ENCODE peak calls at places on chromosomes 13 and 19, in four cellular contexts. One of them, this sample, is unnamed.

GRCh38 chr19:10505583-10506229 is 2.5 kb upstream of the KEAP1 start:
- DNase-seq in HepG2: peak
- DNase-seq in GM12878: no peak
- DNase-seq in H1: no peak
- DNase-seq in this sample: no peak

GRCh38 chr19:37654118-37654517 is 1.1 kb downstream of the ZFP30 start:
- DNase-seq in HepG2: no peak
- DNase-seq in H1: no peak
- DNase-seq in GM12878: no peak
- DNase-seq in this sample: no peak

GRCh38 chr19:19203012-19203856 is at the start of gene NR2C2AP:
- DNase-seq in H1: no peak
- DNase-seq in HepG2: peak
- DNase-seq in GM12878: peak
- DNase-seq in this sample: peak

GRCh38 chr13:109862627-109863026 is 76.2 kb upstream of the IRS2 start:
- DNase-seq in H1: no peak
- DNase-seq in GM12878: no peak
- DNase-seq in HepG2: no peak
- DNase-seq in this sample: no peak

GRCh38 chr19:1455336-1456120 is 5.6 kb downstream of the APC2 start:
- DNase-seq in GM12878: no peak
- DNase-seq in HepG2: peak
- DNase-seq in H1: peak
- DNase-seq in this sample: peak

GRCh38 chr13:51793570-51794273 is 10.2 kb downstream of the DHRS12 start:
- DNase-seq in GM12878: peak
- DNase-seq in HepG2: no peak
- DNase-seq in H1: no peak
- DNase-seq in this sample: no peak

GRCh38 chr19:32558607-32559228 is 22.3 kb upstream of the PDCD5 start:
- DNase-seq in HepG2: no peak
- DNase-seq in H1: no peak
- DNase-seq in GM12878: no peak
- DNase-seq in this sample: no peak

GRCh38 chr13:36764957-36765356 is 54.1 kb upstream of the RFXAP start:
- DNase-seq in H1: no peak
- DNase-seq in GM12878: no peak
- DNase-seq in HepG2: no peak
- DNase-seq in this sample: no peak

GRCh38 chr13:36362251-36362650 is 16.1 kb upstream of the SPART start:
- DNase-seq in H1: no peak
- DNase-seq in GM12878: no peak
- DNase-seq in HepG2: no peak
- DNase-seq in this sample: no peak

GRCh38 chr13:95160112-95160906 is 140.9 kb downstream of the ABCC4 start:
- DNase-seq in GM12878: no peak
- DNase-seq in HepG2: peak
- DNase-seq in H1: no peak
- DNase-seq in this sample: no peak

GRCh38 chr19:23823952-23824389 is 65.3 kb upstream of the ZNF681 start:
- DNase-seq in GM12878: peak
- DNase-seq in H1: peak
- DNase-seq in HepG2: peak
- DNase-seq in this sample: no peak
- TF ChIP-seq TAF1 in GM12878: no peak
- TF ChIP-seq TAF1 in H1: no peak
- TF ChIP-seq TAF1 in HepG2: no peak
- TF ChIP-seq TAF1 in this sample: no peak

DNA sequence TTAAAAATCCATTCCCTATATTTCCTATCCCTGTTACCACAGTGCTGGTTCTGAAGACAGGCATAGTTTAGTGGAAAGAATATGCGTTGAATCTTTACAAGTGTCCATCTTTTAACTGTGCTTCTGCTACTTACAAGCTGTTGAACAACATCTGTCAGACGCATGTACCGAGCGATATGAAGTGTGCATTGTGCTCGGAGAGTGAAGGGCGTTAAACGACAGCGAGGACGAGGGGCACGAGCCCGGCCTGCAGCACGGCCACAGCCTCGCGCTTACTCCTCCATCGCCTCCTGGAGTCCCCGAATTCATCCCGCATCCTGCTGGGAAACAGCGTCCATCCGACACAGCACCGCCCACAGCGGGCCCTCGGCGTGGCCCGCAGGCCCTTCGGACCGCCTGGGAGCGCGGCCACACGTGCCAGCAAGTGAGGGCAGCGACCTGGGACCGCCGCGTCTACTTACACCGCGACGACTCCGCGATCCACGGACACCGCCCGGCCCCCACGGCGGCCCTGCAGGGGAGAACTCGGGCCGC is 512 bp downstream of the PCID2 start:
- DNase-seq in GM12878: no peak
- DNase-seq in HepG2: peak
- DNase-seq in H1: no peak
- DNase-seq in this sample: no peak
- TF ChIP-seq TAF1 in GM12878: no peak
- TF ChIP-seq TAF1 in HepG2: no peak
- TF ChIP-seq TAF1 in H1: no peak
- TF ChIP-seq TAF1 in this sample: no peak

DNA sequence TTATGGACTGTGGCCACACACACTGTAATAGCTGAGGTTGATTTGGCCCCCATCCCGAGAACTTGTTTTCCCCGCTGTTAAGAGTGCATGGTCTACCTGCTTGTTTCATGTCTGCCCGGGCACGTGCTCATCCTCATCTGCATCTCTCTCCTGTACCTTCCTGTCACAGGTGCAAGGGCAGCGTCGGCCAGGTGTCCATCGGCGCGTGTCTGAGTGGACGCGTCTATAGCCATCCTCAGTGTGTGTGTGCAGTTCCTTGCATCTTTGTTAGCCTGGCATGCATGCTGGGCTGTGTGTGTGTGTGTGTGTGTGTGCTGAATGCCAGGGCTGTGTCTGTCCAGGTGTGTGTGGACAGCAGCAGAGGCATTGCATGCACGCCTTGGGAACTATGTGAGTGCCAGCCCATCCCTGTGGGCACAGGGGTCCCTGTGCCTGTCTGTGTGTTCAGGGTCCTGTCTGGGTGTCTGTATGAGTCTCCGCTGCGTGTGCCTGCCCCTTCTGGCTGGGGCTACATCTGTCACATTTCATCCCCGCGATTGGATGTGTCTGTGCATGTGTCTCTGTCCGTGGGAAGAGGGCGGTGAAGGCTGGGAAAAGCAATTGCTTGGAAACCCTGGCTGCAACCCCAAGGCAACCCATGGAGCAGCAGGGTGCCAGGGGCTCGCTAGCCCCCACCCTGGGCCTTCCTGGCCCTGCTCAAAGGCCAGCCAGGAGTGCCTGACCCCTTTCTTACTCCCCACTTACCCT is 1.2 kb downstream of the MAG start:
- DNase-seq in HepG2: no peak
- DNase-seq in H1: no peak
- DNase-seq in GM12878: no peak
- DNase-seq in this sample: no peak
- TF ChIP-seq TAF1 in HepG2: no peak
- TF ChIP-seq TAF1 in H1: no peak
- TF ChIP-seq TAF1 in GM12878: no peak
- TF ChIP-seq TAF1 in this sample: no peak

GRCh38 chr19:16116067-16116466 is 4.4 kb downstream of the RAB8A start:
- DNase-seq in H1: no peak
- DNase-seq in HepG2: peak
- DNase-seq in GM12878: no peak
- DNase-seq in this sample: no peak

GRCh38 chr19:16121141-16121540 is 9.5 kb downstream of the RAB8A start:
- DNase-seq in HepG2: no peak
- DNase-seq in GM12878: no peak
- DNase-seq in H1: no peak
- DNase-seq in this sample: no peak

GRCh38 chr19:16118489-16119033 is 6.9 kb downstream of the RAB8A start:
- DNase-seq in HepG2: no peak
- DNase-seq in H1: no peak
- DNase-seq in GM12878: peak
- DNase-seq in this sample: peak

GRCh38 chr19:16115309-16116039 is 3.8 kb downstream of the RAB8A start:
- DNase-seq in GM12878: no peak
- DNase-seq in HepG2: no peak
- DNase-seq in H1: no peak
- DNase-seq in this sample: no peak

GRCh38 chr19:16117594-16118033 is 5.9 kb downstream of the RAB8A start:
- DNase-seq in GM12878: no peak
- DNase-seq in HepG2: no peak
- DNase-seq in H1: no peak
- DNase-seq in this sample: no peak
- TF ChIP-seq TAF1 in GM12878: no peak
- TF ChIP-seq TAF1 in HepG2: no peak
- TF ChIP-seq TAF1 in H1: no peak
- TF ChIP-seq TAF1 in this sample: no peak

GRCh38 chr19:31418692-31419430 is 69.6 kb upstream of the TSHZ3 start:
- DNase-seq in H1: peak
- DNase-seq in GM12878: no peak
- DNase-seq in HepG2: no peak
- DNase-seq in this sample: no peak

GRCh38 chr19:31416548-31416947 is 67.3 kb upstream of the TSHZ3 start:
- DNase-seq in HepG2: no peak
- DNase-seq in H1: no peak
- DNase-seq in GM12878: no peak
- DNase-seq in this sample: no peak

GRCh38 chr19:31421856-31422255 is 72.6 kb upstream of the TSHZ3 start:
- DNase-seq in H1: no peak
- DNase-seq in HepG2: no peak
- DNase-seq in GM12878: no peak
- DNase-seq in this sample: no peak

GRCh38 chr19:31418055-31418454 is 68.8 kb upstream of the TSHZ3 start:
- DNase-seq in H1: no peak
- DNase-seq in HepG2: no peak
- DNase-seq in GM12878: no peak
- DNase-seq in this sample: no peak

DNA sequence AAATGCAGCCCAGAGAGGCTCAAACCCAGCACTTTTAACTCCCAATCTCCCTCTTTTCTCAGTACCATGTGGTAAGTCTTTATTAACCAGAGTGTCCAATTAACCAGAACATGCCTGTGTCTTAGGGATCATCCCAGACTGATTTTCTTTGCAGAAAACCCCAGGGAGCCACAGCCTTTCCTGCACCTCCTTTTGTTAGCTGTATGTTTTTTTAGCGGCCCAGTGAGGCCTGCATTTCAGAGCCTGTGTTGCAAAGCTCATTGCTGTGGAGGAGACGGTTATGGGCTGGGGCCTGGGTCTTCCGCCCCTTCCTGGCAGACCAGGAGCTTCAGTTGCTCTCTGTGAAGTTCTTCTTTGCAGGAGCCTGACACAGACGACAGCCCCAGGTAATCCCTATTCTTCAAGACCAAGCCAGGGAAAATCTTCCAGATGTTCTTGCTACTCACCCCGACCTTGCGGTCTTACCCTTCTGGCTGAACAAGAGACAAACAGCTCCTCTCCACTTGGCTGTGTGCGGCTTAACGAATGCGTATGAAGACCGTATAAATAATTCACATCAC is 70.7 kb upstream of the TSHZ3 start:
- DNase-seq in GM12878: no peak
- DNase-seq in HepG2: no peak
- DNase-seq in H1: no peak
- DNase-seq in this sample: no peak
- TF ChIP-seq TAF1 in GM12878: no peak
- TF ChIP-seq TAF1 in HepG2: no peak
- TF ChIP-seq TAF1 in H1: no peak
- TF ChIP-seq TAF1 in this sample: no peak

GRCh38 chr19:33740811-33741396 is 55.8 kb upstream of the KCTD15 start:
- DNase-seq in HepG2: peak
- DNase-seq in GM12878: no peak
- DNase-seq in H1: peak
- DNase-seq in this sample: no peak
- TF ChIP-seq TAF1 in HepG2: no peak
- TF ChIP-seq TAF1 in GM12878: no peak
- TF ChIP-seq TAF1 in H1: no peak
- TF ChIP-seq TAF1 in this sample: no peak

GRCh38 chr19:7861619-7862412 is 12.4 kb downstream of the PRR36 start:
- DNase-seq in H1: no peak
- DNase-seq in HepG2: no peak
- DNase-seq in GM12878: no peak
- DNase-seq in this sample: no peak

GRCh38 chr19:7860902-7861618 is 13.1 kb downstream of the PRR36 start:
- DNase-seq in H1: no peak
- DNase-seq in GM12878: no peak
- DNase-seq in HepG2: no peak
- DNase-seq in this sample: no peak

GRCh38 chr19:7859766-7860165 is 14.4 kb downstream of the PRR36 start:
- DNase-seq in H1: no peak
- DNase-seq in HepG2: no peak
- DNase-seq in GM12878: no peak
- DNase-seq in this sample: no peak

GRCh38 chr19:7862413-7862951 is 11.7 kb downstream of the PRR36 start:
- DNase-seq in GM12878: no peak
- DNase-seq in H1: peak
- DNase-seq in HepG2: no peak
- DNase-seq in this sample: peak

GRCh38 chr19:7860166-7860901 is 13.9 kb downstream of the PRR36 start:
- DNase-seq in GM12878: no peak
- DNase-seq in H1: no peak
- DNase-seq in HepG2: no peak
- DNase-seq in this sample: no peak
- TF ChIP-seq TAF1 in GM12878: no peak
- TF ChIP-seq TAF1 in H1: no peak
- TF ChIP-seq TAF1 in HepG2: no peak
- TF ChIP-seq TAF1 in this sample: no peak

GRCh38 chr19:14670408-14670807 is 4.2 kb downstream of the ADGRE3 start:
- DNase-seq in H1: no peak
- DNase-seq in GM12878: no peak
- DNase-seq in HepG2: no peak
- DNase-seq in this sample: no peak

GRCh38 chr19:14669940-14670339 is 4.7 kb downstream of the ADGRE3 start:
- DNase-seq in HepG2: no peak
- DNase-seq in GM12878: no peak
- DNase-seq in H1: no peak
- DNase-seq in this sample: no peak

GRCh38 chr19:14672043-14672872 is 2.4 kb downstream of the ADGRE3 start:
- DNase-seq in H1: no peak
- DNase-seq in HepG2: no peak
- DNase-seq in GM12878: no peak
- DNase-seq in this sample: no peak

GRCh38 chr19:14674764-14675163 is at the start of gene ADGRE3:
- DNase-seq in H1: no peak
- DNase-seq in GM12878: no peak
- DNase-seq in HepG2: no peak
- DNase-seq in this sample: no peak

GRCh38 chr19:14673088-14673487 is 1.6 kb downstream of the ADGRE3 start:
- DNase-seq in HepG2: no peak
- DNase-seq in GM12878: no peak
- DNase-seq in H1: no peak
- DNase-seq in this sample: no peak
- TF ChIP-seq TAF1 in HepG2: no peak
- TF ChIP-seq TAF1 in GM12878: no peak
- TF ChIP-seq TAF1 in H1: no peak
- TF ChIP-seq TAF1 in this sample: no peak

GRCh38 chr13:100596516-100596915 is 7.9 kb upstream of the GGACT start:
- DNase-seq in H1: no peak
- DNase-seq in HepG2: no peak
- DNase-seq in GM12878: no peak
- DNase-seq in this sample: no peak
- TF ChIP-seq TAF1 in H1: no peak
- TF ChIP-seq TAF1 in HepG2: no peak
- TF ChIP-seq TAF1 in GM12878: no peak
- TF ChIP-seq TAF1 in this sample: no peak

This sample was measured in GM12892.